ENCODE peak calls at places on chromosome 18, in five cellular contexts. N, C, P, S and Q are unnamed samples.
A peak's percentile ranks its signal among the peaks of the same experiment; 100 is the strongest.

GRCh38 chr18:23542471-23542870 is 39.2 kb downstream of the RMC1 start:
- DNase-seq in N (no peak), C (no peak), P (no peak), S (no peak), Q (no peak)

GRCh38 chr18:38301621-38302020 is 736.0 kb upstream of the CELF4 start:
- DNase-seq in N (no peak), C (no peak), P (no peak), S (no peak), Q (peak; percentile 22)

GRCh38 chr18:58183226-58183625 is 139.2 kb downstream of the NEDD4L start:
- DNase-seq in N (no peak), C (no peak), P (no peak), S (no peak), Q (no peak)

GRCh38 chr18:78999939-79000338 is 20.3 kb downstream of the SALL3 start:
- DNase-seq in N (no peak), C (no peak), P (no peak), S (no peak), Q (no peak)

GRCh38 chr18:3791258-3791657 is 341.3 kb downstream of the TGIF1 start:
- DNase-seq in N (no peak), C (no peak), P (no peak), S (no peak), Q (no peak)

GRCh38 chr18:2104620-2105462 is 466.5 kb downstream of the METTL4 start:
- DNase-seq in N (no peak), C (peak; percentile 17), P (peak; percentile 55), S (peak; percentile 38), Q (no peak)

GRCh38 chr18:4242431-4243161 is 212.5 kb downstream of the DLGAP1 start:
- DNase-seq in N (no peak), C (no peak), P (no peak), S (no peak), Q (no peak)

GRCh38 chr18:580154-580553 is at the start of gene CETN1:
- DNase-seq in N (no peak), C (no peak), P (no peak), S (no peak), Q (no peak)

GRCh38 chr18:29651121-29651675 is 1391.3 kb downstream of the DSC3 start:
- DNase-seq in N (no peak), C (no peak), P (no peak), S (no peak), Q (peak; percentile 73)

GRCh38 chr18:35089382-35089781 is 48.2 kb downstream of the MAPRE2 start:
- DNase-seq in N (no peak), C (no peak), P (no peak), S (no peak), Q (no peak)

GRCh38 chr18:50194623-50195532 is at the start of gene MYO5B:
- DNase-seq in N (no peak), C (no peak), P (peak; percentile 57), S (peak; percentile 27), Q (peak; percentile 58)

GRCh38 chr18:75207298-75208054 is 1.5 kb downstream of the PTGR3 start:
- DNase-seq in N (no peak), C (peak; percentile 5), P (no peak), S (peak; percentile 26), Q (no peak)